ENCODE peak calls at places on chromosomes 11 and 22, in five cellular contexts. U is aorta, N is RWPE2, O is body of pancreas, A is GM23248. L is an unnamed sample.

GRCh38 chr11:79227732-79228416 is 213.0 kb downstream of the TENM4 start:
- DNase-seq in U (no peak), N (no peak), O (no peak), A (no peak), L (no peak)

GRCh38 chr22:47076758-47077157 is 314.3 kb downstream of the TBC1D22A start:
- DNase-seq in U (no peak), N (no peak), O (no peak), A (no peak), L (no peak)

GRCh38 chr11:86097965-86098364 is 29.1 kb upstream of the PICALM start:
- DNase-seq in U (no peak), N (no peak), O (no peak), A (no peak), L (no peak)

GRCh38 chr11:75400110-75400865 is 970 bp downstream of the RPS3 start:
- DNase-seq in U (no peak), N (no peak), O (no peak), A (peak; percentile 51), L (no peak)

GRCh38 chr11:124276081-124276480 is 19.9 kb downstream of the OR8G5 start:
- DNase-seq in U (no peak), N (no peak), O (no peak), A (peak; percentile 7), L (no peak)

GRCh38 chr11:61962213-61963015 is 5.0 kb downstream of the FTH1 start:
- DNase-seq in U (peak; percentile 71), N (no peak), O (peak; percentile 15), A (peak; percentile 37), L (peak; percentile 62)

GRCh38 chr22:40855104-40855959 is 1.1 kb downstream of the ST13 start:
- DNase-seq in U (no peak), N (no peak), O (no peak), A (peak; percentile 82), L (peak; percentile 36)

GRCh38 chr11:32892355-32893090 is at the start of gene QSER1:
- DNase-seq in U (peak; percentile 91), N (no peak), O (peak; percentile 72), A (peak; percentile 85), L (peak; percentile 82)

GRCh38 chr11:70853103-70853830 is 399.1 kb downstream of the SHANK2 start:
- DNase-seq in U (no peak), N (no peak), O (no peak), A (no peak), L (no peak)

GRCh38 chr11:120556841-120557240 is 45.3 kb downstream of the GRIK4 start:
- DNase-seq in U (peak; percentile 32), N (no peak), O (no peak), A (no peak), L (no peak)

GRCh38 chr11:69398529-69399492 is 82.7 kb upstream of the LINC01488 start:
- DNase-seq in U (peak; percentile 59), N (no peak), O (peak; percentile 46), A (peak; percentile 81), L (peak; percentile 42)

GRCh38 chr11:46363031-46363407 is 15.8 kb downstream of the DGKZ start:
- DNase-seq in U (peak; percentile 78), N (no peak), O (no peak), A (peak; percentile 73), L (peak; percentile 65)

GRCh38 chr11:134033696-134034491 is 35.0 kb upstream of the JAM3 start:
- DNase-seq in U (peak; percentile 92), N (no peak), O (peak; percentile 91), A (peak; percentile 97), L (peak; percentile 85)

GRCh38 chr11:57460017-57460755 is at the start of gene RTN4RL2:
- DNase-seq in U (no peak), N (no peak), O (peak; percentile 48), A (peak; percentile 67), L (no peak)

GRCh38 chr11:79244805-79245197 is 196.0 kb downstream of the TENM4 start:
- DNase-seq in U (no peak), N (no peak), O (no peak), A (no peak), L (no peak)

GRCh38 chr22:29251265-29251664 is 16.5 kb downstream of the RHBDD3 start:
- DNase-seq in U (peak; percentile 11), N (no peak), O (no peak), A (no peak), L (no peak)

GRCh38 chr11:43619863-43620505 is 60.6 kb upstream of the HSD17B12 start:
- DNase-seq in U (no peak), N (no peak), O (no peak), A (no peak), L (no peak)

GRCh38 chr11:97909544-97910394 is 1111.0 kb upstream of the CNTN5 start:
- DNase-seq in U (no peak), N (no peak), O (no peak), A (peak; percentile 34), L (no peak)

GRCh38 chr11:134905513-134905912 is 493.5 kb upstream of the B3GAT1 start:
- DNase-seq in U (no peak), N (no peak), O (no peak), A (no peak), L (no peak)

GRCh38 chr11:64057890-64058289 is 22.2 kb downstream of the FLRT1 start:
- DNase-seq in U (no peak), N (no peak), O (no peak), A (no peak), L (no peak)

GRCh38 chr11:3838504-3838903 is 2.3 kb downstream of the RHOG start:
- DNase-seq in U (no peak), N (no peak), O (no peak), A (no peak), L (no peak)

GRCh38 chr11:12689029-12689755 is 15.0 kb downstream of the TEAD1 start:
- DNase-seq in U (no peak), N (no peak), O (no peak), A (peak; percentile 63), L (no peak)
- H3K4me3 ChIP-seq in U (no peak overlapping the region), N (no peak overlapping the region), O (no peak overlapping the region), A (no peak overlapping the region), L (no peak overlapping the region)

DNA sequence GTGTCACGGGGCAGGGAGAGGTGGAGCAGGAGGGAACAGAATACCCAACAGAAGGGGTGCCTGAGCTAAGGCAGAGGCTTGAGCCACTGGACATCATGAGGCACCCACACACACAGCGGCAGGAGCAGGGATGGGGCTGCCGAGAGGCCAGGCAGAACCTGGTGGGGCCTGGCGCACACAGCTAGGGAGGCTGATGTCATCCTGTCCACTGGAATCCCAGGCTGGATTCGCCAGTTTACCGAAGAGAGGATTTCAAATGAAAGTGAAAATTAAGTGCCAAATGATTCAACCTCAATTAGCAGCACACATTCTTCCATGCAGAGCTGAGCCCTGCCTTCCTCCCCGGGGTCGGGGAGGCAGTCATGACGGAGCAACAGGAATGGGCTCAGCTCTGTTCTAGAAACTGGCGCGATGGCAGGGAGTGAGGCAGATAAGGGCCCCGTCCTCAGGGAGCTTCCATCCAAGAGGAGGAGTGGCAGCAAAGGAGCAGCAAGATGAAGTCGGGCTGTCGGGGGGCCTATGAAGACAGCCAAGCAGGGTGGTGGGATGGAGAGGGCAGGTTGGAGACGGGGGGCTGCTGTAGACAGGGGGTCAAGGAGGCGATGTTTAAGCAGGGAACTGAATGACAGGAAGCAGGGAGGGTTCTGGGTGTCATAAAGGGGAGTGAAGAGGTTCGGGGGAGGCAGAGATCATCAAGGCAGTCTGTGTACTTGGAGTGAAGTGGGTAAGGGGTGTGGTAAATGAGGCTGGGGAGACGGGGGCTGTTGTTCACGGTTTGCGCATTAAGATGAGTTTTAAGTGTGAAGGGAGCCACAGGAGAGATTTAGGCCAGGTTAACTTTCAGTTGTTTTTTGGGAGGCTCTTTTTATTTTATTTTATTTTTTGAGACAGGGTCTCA is 6.4 kb downstream of the RAC2 start:
- DNase-seq in U (peak; percentile 37), N (peak; percentile 24), O (no peak), A (peak; percentile 78), L (no peak)
- H3K4me1 ChIP-seq in U (no peaks in the 10 kb centered on the region), N (peaks cover 2% of the 10 kb centered on the region), O (no peaks in the 10 kb centered on the region), A (peaks cover 14% of the 10 kb centered on the region), L (no peaks in the 10 kb centered on the region)

GRCh38 chr11:1943576-1943975 is 3.6 kb upstream of the MRPL23 start:
- DNase-seq in U (peak; percentile 50), N (peak; percentile 38), O (no peak), A (peak; percentile 9), L (no peak)
- H3K4me3 ChIP-seq in U (no peak overlapping the region), N (peak overlapping the region; percentile 15), O (no peak overlapping the region), A (no peak overlapping the region), L (no peak overlapping the region)

GRCh38 chr22:38079804-38080203 is 4.2 kb downstream of the SLC16A8 start:
- DNase-seq in U (no peak), N (no peak), O (no peak), A (no peak), L (no peak)

GRCh38 chr22:38075961-38076360 is 8.0 kb downstream of the SLC16A8 start:
- DNase-seq in U (no peak), N (no peak), O (no peak), A (no peak), L (no peak)

GRCh38 chr22:38077096-38077495 is 6.9 kb downstream of the SLC16A8 start:
- DNase-seq in U (no peak), N (no peak), O (no peak), A (no peak), L (no peak)

GRCh38 chr22:38078046-38078840 is 5.7 kb downstream of the SLC16A8 start:
- DNase-seq in U (no peak), N (no peak), O (no peak), A (no peak), L (no peak)

DNA sequence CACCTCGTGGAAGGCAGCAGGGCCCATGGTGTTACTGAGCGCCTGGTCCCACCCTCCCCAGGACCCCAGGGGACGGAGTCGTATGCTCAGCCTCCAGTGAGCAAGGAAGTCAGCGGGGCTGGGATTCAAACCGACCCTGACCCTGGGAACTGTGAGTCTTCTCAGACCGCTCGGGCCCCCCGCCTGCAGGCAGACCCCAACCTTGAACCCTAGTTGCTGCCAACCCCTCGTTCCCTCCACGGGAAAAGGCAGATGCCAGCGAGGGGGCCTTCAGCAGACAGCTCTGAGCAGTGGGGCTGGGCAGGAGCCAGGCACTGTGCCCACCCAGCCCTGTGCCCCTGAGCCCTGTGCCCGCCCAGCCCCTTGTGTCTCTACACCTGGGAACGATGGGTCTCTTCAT is 6.4 kb downstream of the SLC16A8 start:
- DNase-seq in U (no peak), N (no peak), O (no peak), A (no peak), L (no peak)
- H3K4me1 ChIP-seq in U (no peaks in the 10 kb centered on the region), N (no peaks in the 10 kb centered on the region), O (peaks cover 22% of the 10 kb centered on the region), A (no peaks in the 10 kb centered on the region), L (peaks cover 21% of the 10 kb centered on the region)

DNA sequence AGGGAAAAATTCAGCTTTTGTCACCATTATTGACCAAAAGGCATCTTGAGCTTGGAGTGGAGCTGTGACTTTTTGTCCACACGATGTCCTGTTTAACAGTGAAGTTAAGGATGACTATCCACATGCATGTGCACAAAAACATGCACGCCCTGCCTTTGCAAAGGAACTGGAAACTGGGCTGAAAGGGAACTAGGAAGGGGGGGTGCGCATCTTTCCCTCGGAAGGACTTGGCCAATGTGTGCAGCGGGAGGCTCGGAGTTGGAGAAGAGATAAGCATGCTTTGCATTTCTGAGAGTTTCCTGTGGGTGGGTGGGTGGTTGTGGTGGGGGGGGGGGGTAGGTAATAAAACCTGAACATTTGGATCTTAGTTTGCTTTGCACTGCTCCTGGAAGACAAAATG is 421 bp upstream of the KIRREL3 start:
- DNase-seq in U (no peak), N (no peak), O (no peak), A (peak; percentile 60), L (no peak)
- H3K4me3 ChIP-seq in U (no peak overlapping the region), N (no peak overlapping the region), O (no peak overlapping the region), A (peak overlapping the region; percentile 90), L (no peak overlapping the region)

GRCh38 chr22:23218867-23219251 is 38.5 kb downstream of the BCR start:
- DNase-seq in U (no peak), N (no peak), O (peak; percentile 34), A (no peak), L (no peak)
- H3K4me1 ChIP-seq in U (peaks cover 8% of the 10 kb centered on the region), N (peaks cover 73% of the 10 kb centered on the region), O (peaks cover 71% of the 10 kb centered on the region), A (peaks cover 46% of the 10 kb centered on the region), L (peaks cover 73% of the 10 kb centered on the region)